ENCODE peak calls at places on chromosomes 6 and 20, in seven cellular contexts. One of them, this sample, is unnamed.

GRCh38 chr6:90403489-90404381 is 107.1 kb upstream of the BACH2 start:
- DNase-seq in sigmoid colon: no peak
- DNase-seq in OCI-LY7: no peak
- DNase-seq in right lobe of liver: no peak
- DNase-seq in vagina: no peak
- DNase-seq in cardiac fibroblast: peak
- DNase-seq in BJ: peak
- DNase-seq in this sample: no peak

GRCh38 chr6:81226957-81227356 is 525.5 kb downstream of the TENT5A start:
- DNase-seq in BJ: no peak
- DNase-seq in right lobe of liver: no peak
- DNase-seq in cardiac fibroblast: no peak
- DNase-seq in vagina: no peak
- DNase-seq in sigmoid colon: no peak
- DNase-seq in OCI-LY7: no peak
- DNase-seq in this sample: no peak

GRCh38 chr6:41750374-41750773 is 3.2 kb upstream of the PGC start:
- DNase-seq in vagina: no peak
- DNase-seq in right lobe of liver: no peak
- DNase-seq in sigmoid colon: no peak
- DNase-seq in BJ: no peak
- DNase-seq in cardiac fibroblast: no peak
- DNase-seq in OCI-LY7: no peak
- DNase-seq in this sample: no peak

GRCh38 chr6:38095054-38095453 is 275.5 kb downstream of the ZFAND3 start:
- DNase-seq in BJ: peak
- DNase-seq in cardiac fibroblast: peak
- DNase-seq in right lobe of liver: no peak
- DNase-seq in OCI-LY7: no peak
- DNase-seq in sigmoid colon: no peak
- DNase-seq in vagina: no peak
- DNase-seq in this sample: no peak

GRCh38 chr20:60553095-60553494 is 594.9 kb downstream of the CDH26 start:
- DNase-seq in sigmoid colon: no peak
- DNase-seq in cardiac fibroblast: no peak
- DNase-seq in BJ: no peak
- DNase-seq in right lobe of liver: no peak
- DNase-seq in vagina: no peak
- DNase-seq in OCI-LY7: no peak
- DNase-seq in this sample: no peak

GRCh38 chr6:54419885-54420284 is 111.6 kb downstream of the TINAG start:
- DNase-seq in BJ: peak
- DNase-seq in cardiac fibroblast: peak
- DNase-seq in OCI-LY7: no peak
- DNase-seq in right lobe of liver: no peak
- DNase-seq in vagina: no peak
- DNase-seq in sigmoid colon: no peak
- DNase-seq in this sample: peak

GRCh38 chr6:36969988-36970891 is 15.7 kb downstream of the PI16 start:
- DNase-seq in sigmoid colon: no peak
- DNase-seq in cardiac fibroblast: no peak
- DNase-seq in OCI-LY7: no peak
- DNase-seq in vagina: no peak
- DNase-seq in BJ: no peak
- DNase-seq in right lobe of liver: no peak
- DNase-seq in this sample: no peak

GRCh38 chr6:134636221-134636830 is 313.6 kb downstream of the ALDH8A1 start:
- DNase-seq in cardiac fibroblast: no peak
- DNase-seq in vagina: no peak
- DNase-seq in right lobe of liver: no peak
- DNase-seq in sigmoid colon: no peak
- DNase-seq in OCI-LY7: peak
- DNase-seq in BJ: no peak
- DNase-seq in this sample: no peak

GRCh38 chr6:108165714-108166663 is at the start of gene NR2E1:
- DNase-seq in right lobe of liver: no peak
- DNase-seq in BJ: no peak
- DNase-seq in sigmoid colon: no peak
- DNase-seq in vagina: peak
- DNase-seq in cardiac fibroblast: peak
- DNase-seq in OCI-LY7: no peak
- DNase-seq in this sample: no peak

GRCh38 chr6:169008641-169009040 is 245.0 kb downstream of the THBS2 start:
- DNase-seq in vagina: no peak
- DNase-seq in OCI-LY7: no peak
- DNase-seq in cardiac fibroblast: peak
- DNase-seq in BJ: no peak
- DNase-seq in sigmoid colon: no peak
- DNase-seq in right lobe of liver: no peak
- DNase-seq in this sample: no peak

GRCh38 chr6:31651602-31652191 is 764 bp downstream of the BAG6 start:
- DNase-seq in cardiac fibroblast: peak
- DNase-seq in OCI-LY7: no peak
- DNase-seq in sigmoid colon: peak
- DNase-seq in BJ: no peak
- DNase-seq in vagina: peak
- DNase-seq in right lobe of liver: peak
- DNase-seq in this sample: peak

GRCh38 chr20:38201356-38201755 is 36.3 kb upstream of the TGM2 start:
- DNase-seq in BJ: peak
- DNase-seq in right lobe of liver: peak
- DNase-seq in OCI-LY7: no peak
- DNase-seq in vagina: no peak
- DNase-seq in cardiac fibroblast: peak
- DNase-seq in sigmoid colon: peak
- DNase-seq in this sample: peak

GRCh38 chr6:166877906-166878305 is 78.4 kb downstream of the RNASET2 start:
- DNase-seq in sigmoid colon: no peak
- DNase-seq in OCI-LY7: no peak
- DNase-seq in right lobe of liver: no peak
- DNase-seq in BJ: no peak
- DNase-seq in vagina: no peak
- DNase-seq in cardiac fibroblast: peak
- DNase-seq in this sample: no peak

GRCh38 chr6:71284785-71285184 is 3.8 kb upstream of the OGFRL1 start:
- DNase-seq in sigmoid colon: no peak
- DNase-seq in vagina: no peak
- DNase-seq in OCI-LY7: no peak
- DNase-seq in cardiac fibroblast: no peak
- DNase-seq in BJ: no peak
- DNase-seq in right lobe of liver: no peak
- DNase-seq in this sample: no peak

GRCh38 chr20:58064411-58065010 is 163.9 kb downstream of the ANKRD60 start:
- DNase-seq in sigmoid colon: no peak
- DNase-seq in vagina: peak
- DNase-seq in cardiac fibroblast: no peak
- DNase-seq in OCI-LY7: no peak
- DNase-seq in right lobe of liver: no peak
- DNase-seq in BJ: no peak
- DNase-seq in this sample: no peak

GRCh38 chr20:47396762-47397476 is 40.4 kb upstream of the ZMYND8 start:
- DNase-seq in cardiac fibroblast: no peak
- DNase-seq in right lobe of liver: no peak
- DNase-seq in OCI-LY7: no peak
- DNase-seq in vagina: no peak
- DNase-seq in BJ: no peak
- DNase-seq in sigmoid colon: no peak
- DNase-seq in this sample: no peak

GRCh38 chr6:113860165-113860955 is 3.2 kb downstream of the MARCKS start:
- DNase-seq in vagina: no peak
- DNase-seq in BJ: no peak
- DNase-seq in OCI-LY7: no peak
- DNase-seq in right lobe of liver: peak
- DNase-seq in sigmoid colon: peak
- DNase-seq in cardiac fibroblast: peak
- DNase-seq in this sample: no peak

GRCh38 chr6:28769626-28770402 is 154.0 kb downstream of the TRIM27 start:
- DNase-seq in vagina: no peak
- DNase-seq in BJ: no peak
- DNase-seq in OCI-LY7: no peak
- DNase-seq in cardiac fibroblast: peak
- DNase-seq in right lobe of liver: no peak
- DNase-seq in sigmoid colon: no peak
- DNase-seq in this sample: no peak

GRCh38 chr20:33299111-33299603 is 16.1 kb downstream of the BPIFB1 start:
- DNase-seq in right lobe of liver: peak
- DNase-seq in OCI-LY7: peak
- DNase-seq in sigmoid colon: peak
- DNase-seq in cardiac fibroblast: peak
- DNase-seq in vagina: no peak
- DNase-seq in BJ: no peak
- DNase-seq in this sample: no peak

DNA sequence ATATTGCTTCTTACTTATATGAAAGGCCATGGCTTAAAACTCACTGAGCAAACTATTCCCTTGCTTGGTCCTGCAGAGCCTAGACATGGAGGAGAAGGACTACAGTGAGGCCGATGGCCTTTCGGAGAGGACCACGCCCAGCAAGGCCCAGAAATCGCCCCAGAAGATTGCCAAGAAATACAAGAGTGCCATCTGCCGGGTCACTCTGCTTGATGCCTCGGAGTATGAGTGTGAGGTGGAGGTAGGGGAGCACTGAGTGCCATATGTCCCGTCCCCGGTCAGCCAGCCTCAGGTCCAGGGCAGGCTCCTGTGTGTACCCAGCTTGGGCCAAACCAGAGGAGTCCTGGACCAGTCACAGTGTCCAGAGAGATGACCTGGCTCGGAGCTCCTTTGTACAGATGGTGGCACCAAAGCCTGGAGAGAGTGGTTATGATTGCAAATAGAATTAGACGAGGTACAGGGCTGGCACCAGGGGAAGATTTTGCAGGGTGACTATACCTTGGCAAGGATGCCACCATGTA is 21.0 kb downstream of the EPB41L1 start:
- DNase-seq in OCI-LY7: peak
- DNase-seq in sigmoid colon: no peak
- DNase-seq in cardiac fibroblast: no peak
- DNase-seq in right lobe of liver: no peak
- DNase-seq in BJ: no peak
- DNase-seq in vagina: no peak
- DNase-seq in this sample: no peak
- TF ChIP-seq CTCF in OCI-LY7: peak
- TF ChIP-seq CTCF in sigmoid colon: no peak
- TF ChIP-seq CTCF in cardiac fibroblast: no peak
- TF ChIP-seq CTCF in right lobe of liver: no peak
- TF ChIP-seq CTCF in BJ: no peak
- TF ChIP-seq CTCF in vagina: no peak
- TF ChIP-seq CTCF in this sample: no peak

DNA sequence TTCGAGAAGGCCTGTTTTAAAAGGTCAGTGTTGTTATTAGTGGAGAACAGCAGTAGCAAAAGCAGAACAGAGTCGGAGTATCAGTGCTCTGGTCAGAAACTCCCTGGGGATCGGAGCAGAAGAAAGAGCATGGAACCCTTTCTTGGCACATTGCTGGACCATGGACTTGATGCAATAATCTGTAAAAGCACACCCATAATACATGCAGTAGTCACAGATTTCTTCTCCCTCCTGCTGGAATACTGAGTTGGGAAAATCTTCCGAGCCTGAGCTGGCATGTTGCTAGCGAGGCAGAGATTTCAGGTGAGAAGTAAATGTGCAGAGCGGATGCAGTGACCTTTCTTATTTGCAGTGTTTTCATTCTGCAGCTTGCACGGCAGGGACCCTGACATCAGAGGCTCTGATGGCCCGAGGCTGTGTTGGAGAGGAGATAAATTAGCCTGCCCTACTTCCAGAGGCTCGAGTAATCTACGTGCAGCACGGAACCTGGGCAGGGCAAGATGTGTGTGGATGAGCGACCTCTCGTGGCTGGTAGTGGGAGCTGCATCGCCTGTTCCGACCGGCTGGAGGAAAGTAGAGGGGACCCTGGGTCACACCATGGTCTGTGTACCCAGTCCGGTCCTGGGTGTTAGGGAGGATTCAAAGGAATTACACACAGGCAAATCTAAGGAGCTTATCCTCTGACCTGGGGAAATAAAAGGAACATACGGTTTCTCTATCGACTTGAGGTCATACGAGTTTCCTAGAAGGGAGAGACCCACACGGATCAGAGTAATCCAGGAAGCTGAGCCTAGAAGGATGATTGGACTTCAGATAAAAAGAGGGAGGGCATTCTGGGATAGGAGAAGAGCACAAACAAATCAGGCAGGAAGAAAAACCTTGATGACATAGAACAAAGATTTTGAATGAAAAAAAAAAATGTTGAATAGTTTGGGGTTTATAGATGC is 137.0 kb upstream of the STMND1 start:
- DNase-seq in vagina: no peak
- DNase-seq in cardiac fibroblast: peak
- DNase-seq in sigmoid colon: peak
- DNase-seq in BJ: no peak
- DNase-seq in OCI-LY7: peak
- DNase-seq in right lobe of liver: peak
- DNase-seq in this sample: no peak
- H3K4me3 ChIP-seq in vagina: no peak
- H3K4me3 ChIP-seq in cardiac fibroblast: no peak
- H3K4me3 ChIP-seq in sigmoid colon: no peak
- H3K4me3 ChIP-seq in BJ: no peak
- H3K4me3 ChIP-seq in OCI-LY7: no peak
- H3K4me3 ChIP-seq in right lobe of liver: peak
- H3K4me3 ChIP-seq in this sample: no peak

GRCh38 chr6:118649918-118650499 is 1.4 kb downstream of the CEP85L start:
- DNase-seq in sigmoid colon: no peak
- DNase-seq in cardiac fibroblast: no peak
- DNase-seq in BJ: no peak
- DNase-seq in right lobe of liver: no peak
- DNase-seq in vagina: no peak
- DNase-seq in OCI-LY7: no peak
- DNase-seq in this sample: no peak

GRCh38 chr6:118652051-118652699 is 784 bp upstream of the CEP85L start:
- DNase-seq in BJ: no peak
- DNase-seq in cardiac fibroblast: no peak
- DNase-seq in OCI-LY7: peak
- DNase-seq in vagina: no peak
- DNase-seq in right lobe of liver: no peak
- DNase-seq in sigmoid colon: no peak
- DNase-seq in this sample: no peak

GRCh38 chr6:118648866-118649554 is 2.4 kb downstream of the CEP85L start:
- DNase-seq in BJ: no peak
- DNase-seq in cardiac fibroblast: peak
- DNase-seq in right lobe of liver: no peak
- DNase-seq in sigmoid colon: no peak
- DNase-seq in vagina: no peak
- DNase-seq in OCI-LY7: no peak
- DNase-seq in this sample: no peak

GRCh38 chr6:118650500-118651281 is 700 bp downstream of the CEP85L start:
- DNase-seq in vagina: no peak
- DNase-seq in right lobe of liver: peak
- DNase-seq in sigmoid colon: peak
- DNase-seq in cardiac fibroblast: peak
- DNase-seq in BJ: no peak
- DNase-seq in OCI-LY7: peak
- DNase-seq in this sample: no peak

GRCh38 chr6:118651282-118652050 is at the start of gene CEP85L:
- DNase-seq in OCI-LY7: peak
- DNase-seq in right lobe of liver: peak
- DNase-seq in BJ: peak
- DNase-seq in cardiac fibroblast: peak
- DNase-seq in vagina: peak
- DNase-seq in sigmoid colon: peak
- DNase-seq in this sample: peak
- TF ChIP-seq CTCF in OCI-LY7: peak
- TF ChIP-seq CTCF in right lobe of liver: no peak
- TF ChIP-seq CTCF in BJ: no peak
- TF ChIP-seq CTCF in cardiac fibroblast: no peak
- TF ChIP-seq CTCF in vagina: no peak
- TF ChIP-seq CTCF in sigmoid colon: peak
- TF ChIP-seq CTCF in this sample: no peak

GRCh38 chr6:136038531-136038930 is 187.0 kb downstream of the PDE7B start:
- DNase-seq in vagina: no peak
- DNase-seq in OCI-LY7: no peak
- DNase-seq in BJ: no peak
- DNase-seq in right lobe of liver: no peak
- DNase-seq in sigmoid colon: no peak
- DNase-seq in cardiac fibroblast: no peak
- DNase-seq in this sample: no peak
- H3K4me3 ChIP-seq in vagina: peak
- H3K4me3 ChIP-seq in OCI-LY7: no peak
- H3K4me3 ChIP-seq in BJ: peak
- H3K4me3 ChIP-seq in right lobe of liver: peak
- H3K4me3 ChIP-seq in sigmoid colon: no peak
- H3K4me3 ChIP-seq in cardiac fibroblast: peak
- H3K4me3 ChIP-seq in this sample: peak

This sample was measured in AG09309.